ENCODE peak calls at places on chromosomes 2 and 18, in six cellular contexts. Y is Karpas-422, W is Panc1, J is SJSA1, F is lower lobe of right lung, C is neural progenitor cell. X is an unnamed sample. For H3K36me3, the result is how much of the 10 kb centered on the place peaks cover.

GRCh38 chr2:64401501-64401880 is 52.5 kb upstream of the LGALSL start:
- DNase-seq in Y (no peak), W (no peak), J (no peak), F (no peak), C (no peak), X (no peak)

GRCh38 chr2:65076345-65076710 is 20.1 kb downstream of the CEP68 start:
- DNase-seq in Y (no peak), W (no peak), J (peak), F (no peak), C (no peak), X (no peak)

GRCh38 chr2:6196461-6196860 is 504.3 kb downstream of the SOX11 start:
- DNase-seq in Y (no peak), W (no peak), J (peak), F (no peak), C (no peak), X (no peak)

GRCh38 chr2:99861376-99861760 is 281.0 kb downstream of the AFF3 start:
- DNase-seq in Y (peak), W (no peak), J (no peak), F (no peak), C (no peak), X (no peak)

GRCh38 chr2:163347982-163348842 is 387.6 kb downstream of the FIGN start:
- DNase-seq in Y (no peak), W (peak), J (no peak), F (peak), C (peak), X (no peak)

GRCh38 chr2:7044253-7045250 is 127.3 kb downstream of the RNF144A start:
- DNase-seq in Y (peak), W (peak), J (peak), F (peak), C (peak), X (no peak)

GRCh38 chr2:64515075-64515474 is 9.1 kb upstream of the AFTPH start:
- DNase-seq in Y (no peak), W (no peak), J (no peak), F (no peak), C (no peak), X (no peak)

GRCh38 chr2:160167089-160167488 is 33.0 kb downstream of the ITGB6 start:
- DNase-seq in Y (no peak), W (no peak), J (no peak), F (no peak), C (no peak), X (no peak)

GRCh38 chr2:62427146-62427545 is 78.8 kb downstream of the TMEM17 start:
- DNase-seq in Y (no peak), W (no peak), J (no peak), F (no peak), C (no peak), X (no peak)

GRCh38 chr2:177603734-177604133 is 211.2 kb downstream of the AGPS start:
- DNase-seq in Y (no peak), W (no peak), J (no peak), F (no peak), C (no peak), X (no peak)

GRCh38 chr2:10236571-10237391 is 65.9 kb upstream of the HPCAL1 start:
- DNase-seq in Y (no peak), W (no peak), J (no peak), F (peak), C (no peak), X (no peak)

GRCh38 chr18:3525870-3526420 is 76.0 kb downstream of the TGIF1 start:
- DNase-seq in Y (peak), W (no peak), J (no peak), F (no peak), C (no peak), X (no peak)

GRCh38 chr2:219908538-219908937 is 281.1 kb downstream of the SLC4A3 start:
- DNase-seq in Y (no peak), W (no peak), J (no peak), F (no peak), C (no peak), X (no peak)

GRCh38 chr18:44895176-44895798 is 214.6 kb downstream of the SETBP1 start:
- DNase-seq in Y (peak), W (peak), J (peak), F (no peak), C (no peak), X (no peak)

GRCh38 chr2:237181844-237182243 is 96.2 kb downstream of the COPS8 start:
- DNase-seq in Y (no peak), W (no peak), J (peak), F (no peak), C (no peak), X (no peak)

GRCh38 chr2:129764376-129765325 is 214.8 kb upstream of the RAB6C start:
- DNase-seq in Y (peak), W (no peak), J (no peak), F (no peak), C (no peak), X (no peak)

GRCh38 chr2:53600835-53601234 is 166.8 kb upstream of the CHAC2 start:
- DNase-seq in Y (no peak), W (no peak), J (no peak), F (no peak), C (no peak), X (no peak)

GRCh38 chr2:20224191-20224715 is 677 bp downstream of the SDC1 start:
- DNase-seq in Y (peak), W (no peak), J (peak), F (no peak), C (peak), X (no peak)

GRCh38 chr18:37299471-37300304 is 265.9 kb downstream of the CELF4 start:
- DNase-seq in Y (no peak), W (peak), J (peak), F (peak), C (no peak), X (peak)

GRCh38 chr2:65749549-65749948 is 317.1 kb upstream of the SPRED2 start:
- DNase-seq in Y (no peak), W (no peak), J (no peak), F (no peak), C (no peak), X (no peak)

GRCh38 chr18:34661464-34662087 is 48.5 kb upstream of the DTNA start:
- DNase-seq in Y (peak), W (peak), J (peak), F (no peak), C (peak), X (no peak)

GRCh38 chr2:147538088-147538487 is 306.7 kb upstream of the ACVR2A start:
- DNase-seq in Y (no peak), W (no peak), J (no peak), F (no peak), C (no peak), X (no peak)

GRCh38 chr2:190554357-190555006 is 20.0 kb upstream of the NEMP2 start:
- DNase-seq in Y (no peak), W (no peak), J (no peak), F (no peak), C (peak), X (no peak)

GRCh38 chr18:37294951-37295350 is 270.6 kb downstream of the CELF4 start:
- DNase-seq in Y (peak), W (no peak), J (no peak), F (no peak), C (peak), X (no peak)

GRCh38 chr2:118443596-118443995 is 355.3 kb downstream of the INSIG2 start:
- DNase-seq in Y (no peak), W (no peak), J (peak), F (no peak), C (no peak), X (no peak)

GRCh38 chr2:68948695-68949094 is 4.0 kb downstream of the GKN2 start:
- DNase-seq in Y (no peak), W (no peak), J (no peak), F (no peak), C (no peak), X (no peak)

GRCh38 chr2:36477744-36478143 is 120.2 kb downstream of the FEZ2 start:
- DNase-seq in Y (no peak), W (no peak), J (no peak), F (no peak), C (no peak), X (no peak)

GRCh38 chr2:7020468-7020867 is 103.3 kb downstream of the RNF144A start:
- DNase-seq in Y (no peak), W (no peak), J (no peak), F (no peak), C (no peak), X (no peak)

GRCh38 chr2:225649274-225649673 is 249.8 kb downstream of the NYAP2 start:
- DNase-seq in Y (no peak), W (no peak), J (no peak), F (no peak), C (no peak), X (no peak)

GRCh38 chr2:68284896-68285295 is 32.6 kb upstream of the PPP3R1 start:
- DNase-seq in Y (no peak), W (no peak), J (no peak), F (no peak), C (no peak), X (no peak)

GRCh38 chr18:25279133-25279532 is 72.8 kb downstream of the ZNF521 start:
- DNase-seq in Y (no peak), W (no peak), J (no peak), F (no peak), C (no peak), X (no peak)

GRCh38 chr2:74291217-74291551 is 52.0 kb downstream of the SLC4A5 start:
- DNase-seq in Y (no peak), W (no peak), J (no peak), F (no peak), C (no peak), X (no peak)

GRCh38 chr18:58884694-58885093 is 20.0 kb downstream of the ZNF532 start:
- DNase-seq in Y (no peak), W (no peak), J (no peak), F (no peak), C (no peak), X (no peak)

GRCh38 chr18:58882681-58883080 is 18.0 kb downstream of the ZNF532 start:
- DNase-seq in Y (no peak), W (no peak), J (peak), F (no peak), C (no peak), X (no peak)

GRCh38 chr18:58891753-58892152 is 27.1 kb downstream of the ZNF532 start:
- DNase-seq in Y (no peak), W (no peak), J (peak), F (no peak), C (no peak), X (no peak)

GRCh38 chr18:58886864-58887612 is 22.4 kb downstream of the ZNF532 start:
- DNase-seq in Y (no peak), W (no peak), J (no peak), F (no peak), C (no peak), X (no peak)

GRCh38 chr18:58887613-58887963 is 22.9 kb downstream of the ZNF532 start:
- DNase-seq in Y (peak), W (no peak), J (peak), F (peak), C (no peak), X (no peak)
- H3K36me3 ChIP-seq in Y (under half), W (under half), J (half or more), F (under half), C (under half), X (under half)

GRCh38 chr2:217804786-217805678 is 197.8 kb downstream of the TNS1 start:
- DNase-seq in Y (no peak), W (no peak), J (no peak), F (no peak), C (peak), X (no peak)
- H3K36me3 ChIP-seq in Y (under half), W (under half), J (under half), F (half or more), C (under half), X (under half)

GRCh38 chr2:15619076-15619475 is 27.4 kb downstream of the DDX1 start:
- DNase-seq in Y (no peak), W (no peak), J (no peak), F (no peak), C (no peak), X (no peak)

GRCh38 chr2:15619510-15619909 is 27.8 kb downstream of the DDX1 start:
- DNase-seq in Y (no peak), W (no peak), J (no peak), F (no peak), C (no peak), X (no peak)

GRCh38 chr2:15620857-15621471 is 29.3 kb downstream of the DDX1 start:
- DNase-seq in Y (no peak), W (no peak), J (no peak), F (no peak), C (no peak), X (no peak)

GRCh38 chr2:15619938-15620337 is 28.3 kb downstream of the DDX1 start:
- DNase-seq in Y (no peak), W (no peak), J (no peak), F (no peak), C (no peak), X (no peak)

DNA sequence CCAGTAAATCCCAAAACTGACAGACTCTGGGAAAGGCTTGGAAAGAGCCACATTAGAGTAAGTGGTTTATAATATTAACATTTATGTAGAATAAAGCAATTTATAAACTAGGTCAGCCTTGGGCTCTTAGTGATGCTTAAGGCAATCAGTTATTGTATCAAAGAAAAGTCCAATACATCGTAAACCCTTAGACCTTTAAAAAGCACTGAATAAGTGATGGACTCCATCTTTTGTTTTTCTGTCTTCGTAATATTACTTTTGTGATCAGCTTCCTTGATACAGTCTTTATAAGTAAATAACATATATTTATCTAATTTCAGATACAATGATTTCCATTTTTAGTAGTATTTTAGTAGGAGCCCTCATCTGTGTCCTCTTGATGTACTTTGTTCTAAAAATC is 28.7 kb downstream of the DDX1 start:
- DNase-seq in Y (no peak), W (no peak), J (no peak), F (no peak), C (no peak), X (no peak)
- H3K36me3 ChIP-seq in Y (under half), W (half or more), J (half or more), F (half or more), C (half or more), X (under half)

DNA sequence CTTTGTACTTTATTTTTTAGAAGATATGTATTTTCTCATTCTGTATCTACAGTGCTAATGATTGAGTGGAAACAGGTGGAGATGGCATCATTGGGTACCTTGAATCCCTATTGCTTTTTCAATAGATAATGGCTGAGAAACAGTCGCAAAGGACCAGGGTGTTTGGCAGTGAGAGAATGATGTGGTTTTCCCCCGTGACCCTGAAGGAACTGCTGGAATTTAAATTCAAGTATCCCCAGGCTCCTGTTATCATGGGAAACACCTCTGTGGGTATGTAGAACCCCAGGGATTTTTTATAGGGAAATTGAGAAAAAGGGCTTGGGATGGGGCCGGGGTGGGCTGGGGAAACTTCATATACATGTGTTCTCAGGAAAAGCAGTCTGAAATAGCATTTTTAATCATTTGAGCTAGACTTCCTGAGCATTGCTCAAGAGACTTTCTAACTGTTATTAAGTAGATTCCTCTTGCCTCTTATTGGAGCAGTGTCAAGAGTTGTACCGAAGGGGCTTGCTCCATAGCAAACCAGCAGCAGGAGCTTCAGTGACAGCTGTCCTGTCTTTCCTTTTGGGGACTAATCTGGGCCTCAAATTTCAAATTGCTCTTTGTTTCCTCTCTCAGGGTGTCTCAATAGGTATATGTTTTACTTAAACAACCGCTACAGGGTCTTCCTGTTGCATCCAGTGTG is 18.9 kb downstream of the AOX1 start:
- DNase-seq in Y (no peak), W (no peak), J (no peak), F (no peak), C (no peak), X (no peak)
- H3K36me3 ChIP-seq in Y (under half), W (under half), J (under half), F (under half), C (under half), X (under half)

DNA sequence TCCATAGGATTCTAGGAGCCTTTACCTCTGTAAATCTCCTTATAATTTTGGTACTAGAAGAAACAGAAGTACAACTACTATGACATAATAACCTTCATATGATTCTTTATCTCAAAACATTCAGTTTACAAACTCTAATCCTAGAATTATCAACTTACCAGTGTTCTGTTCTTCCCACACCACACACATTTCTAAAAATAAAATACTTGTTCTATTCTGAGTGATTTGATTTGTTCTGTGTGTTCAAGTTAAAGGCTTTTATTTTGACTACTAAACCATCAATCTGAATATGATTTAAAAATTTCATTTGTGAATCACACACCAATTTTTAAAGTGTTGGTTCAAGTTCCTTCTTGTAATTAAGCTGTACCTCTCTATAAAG is 16.0 kb downstream of the CYTIP start:
- DNase-seq in Y (no peak), W (no peak), J (no peak), F (no peak), C (no peak), X (no peak)
- H3K36me3 ChIP-seq in Y (half or more), W (under half), J (under half), F (under half), C (under half), X (under half)

GRCh38 chr2:151478011-151478410 is 68.3 kb downstream of the RIF1 start:
- DNase-seq in Y (no peak), W (no peak), J (no peak), F (no peak), C (no peak), X (no peak)

DNA sequence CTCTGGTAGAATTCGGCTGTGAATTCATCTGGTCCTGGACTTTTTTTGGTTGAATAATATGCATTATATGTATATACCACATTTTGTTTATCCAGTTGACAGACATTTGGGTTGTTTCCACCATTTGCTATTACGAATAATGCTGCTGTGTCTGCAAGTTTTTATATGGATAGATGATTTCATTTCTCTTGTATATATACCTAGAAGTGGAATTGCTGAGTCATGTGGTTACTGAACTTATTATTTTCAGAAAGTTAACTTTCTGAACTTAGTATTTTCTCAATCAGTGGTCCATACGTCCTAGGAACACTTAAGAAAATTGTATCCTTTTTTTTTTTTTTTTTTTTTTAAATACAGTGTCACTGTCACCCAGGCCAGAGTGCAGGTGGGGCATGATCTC is 63.3 kb downstream of the RIF1 start:
- DNase-seq in Y (no peak), W (no peak), J (no peak), F (no peak), C (no peak), X (no peak)
- H3K36me3 ChIP-seq in Y (half or more), W (half or more), J (half or more), F (half or more), C (half or more), X (half or more)

DNA sequence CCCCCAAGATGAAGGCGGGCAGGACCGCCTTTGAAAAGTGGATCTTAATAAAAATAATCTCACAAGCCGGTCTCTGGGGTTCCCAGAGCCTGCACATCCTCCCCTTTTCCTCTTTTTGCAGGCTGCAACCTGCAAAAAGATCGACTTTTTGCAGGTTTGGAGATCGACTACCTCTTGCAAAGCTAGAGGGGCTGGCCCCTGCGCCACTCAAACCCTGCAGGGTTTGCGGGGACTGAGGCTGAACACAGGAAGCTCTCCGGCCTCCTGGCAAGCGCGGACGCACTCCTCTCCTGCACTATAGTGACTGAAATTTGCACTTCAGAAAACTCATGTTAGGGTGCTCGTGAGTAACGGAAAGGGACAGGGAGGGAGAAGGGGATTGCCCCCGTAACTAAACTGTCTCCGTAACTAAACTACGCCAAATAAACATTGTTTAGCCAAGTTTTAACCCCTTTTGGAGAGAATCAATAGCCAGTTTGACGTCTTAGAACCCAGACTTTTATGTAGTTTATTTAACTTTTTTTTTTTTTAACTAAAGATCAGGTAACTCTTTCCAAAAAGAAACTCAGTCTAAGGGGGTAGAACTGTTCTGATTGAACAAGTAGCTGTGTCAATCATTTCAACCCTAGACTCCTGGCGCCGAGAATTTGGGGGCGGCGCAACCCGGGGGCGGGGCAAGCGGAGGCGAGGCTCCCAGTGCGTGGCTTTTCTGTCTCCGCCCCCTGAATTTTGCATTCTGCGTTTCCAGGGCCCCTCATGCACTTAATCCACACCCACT is 2.5 kb downstream of the IGFBP5 start:
- DNase-seq in Y (peak), W (no peak), J (peak), F (peak), C (peak), X (no peak)
- H3K36me3 ChIP-seq in Y (under half), W (under half), J (under half), F (under half), C (under half), X (under half)

DNA sequence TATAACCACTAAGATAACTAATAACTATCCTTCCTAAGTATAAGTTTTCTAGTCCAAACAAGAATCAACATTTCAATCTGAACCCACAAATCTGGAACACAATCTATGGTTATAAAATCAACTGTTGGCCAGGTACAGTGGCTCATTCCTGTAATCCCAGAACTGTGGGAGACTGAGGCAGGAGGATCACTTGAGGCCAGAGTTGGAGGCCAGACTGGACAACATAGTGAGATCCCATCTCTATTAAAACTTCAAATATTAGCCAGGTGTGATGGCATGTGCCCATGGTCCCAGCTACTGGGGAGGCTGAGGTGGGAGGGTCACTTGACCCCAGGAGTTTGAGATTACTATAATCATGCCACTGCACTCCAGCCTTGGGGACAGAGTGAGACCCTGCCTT is 11.2 kb downstream of the MRPS5 start:
- DNase-seq in Y (no peak), W (no peak), J (no peak), F (no peak), C (no peak), X (no peak)
- H3K36me3 ChIP-seq in Y (half or more), W (under half), J (half or more), F (half or more), C (under half), X (under half)

GRCh38 chr2:134943540-134943939 is 24.9 kb downstream of the CCNT2 start:
- DNase-seq in Y (peak), W (no peak), J (no peak), F (no peak), C (no peak), X (no peak)
- H3K36me3 ChIP-seq in Y (half or more), W (under half), J (half or more), F (half or more), C (under half), X (half or more)